ENCODE peak calls at places on chromosomes 7 and 10, in six cellular contexts. G is mucosa of descending colon, S is psoas muscle, Y is heart left ventricle, I is MM.1S, E is GM12865. V is an unnamed sample.

GRCh38 chr10:98246911-98247820 is 20.8 kb downstream of the LOXL4 start:
- DNase-seq in G (no peak), Y (no peak), S (no peak), E (no peak), I (no peak), V (no peak)

GRCh38 chr10:71068811-71069411 is 143.5 kb upstream of the UNC5B start:
- DNase-seq in G (no peak), E (no peak), S (peak), I (no peak), Y (peak), V (no peak)

GRCh38 chr7:78148166-78148894 is 349.8 kb downstream of the PHTF2 start:
- DNase-seq in E (no peak), S (no peak), I (no peak), Y (no peak), G (no peak), V (no peak)

GRCh38 chr7:30473903-30474302 is 4.7 kb downstream of the NOD1 start:
- DNase-seq in S (no peak), G (no peak), I (no peak), E (no peak), Y (no peak), V (no peak)

GRCh38 chr10:131579251-131580071 is 267.9 kb upstream of the TCERG1L start:
- DNase-seq in I (no peak), S (no peak), Y (no peak), E (no peak), G (no peak), V (no peak)

GRCh38 chr7:132548489-132549078 is 27.7 kb downstream of the PLXNA4 start:
- DNase-seq in Y (no peak), E (no peak), I (no peak), S (no peak), G (no peak), V (no peak)

GRCh38 chr7:36994456-36995112 is 270.3 kb upstream of the AOAH start:
- DNase-seq in S (no peak), E (no peak), I (no peak), G (no peak), Y (no peak), V (no peak)

GRCh38 chr7:76231071-76231470 is 29.4 kb downstream of the SRRM3 start:
- DNase-seq in Y (no peak), S (no peak), G (no peak), I (no peak), E (no peak), V (no peak)

GRCh38 chr7:34454381-34454780 is 203.6 kb upstream of the NPSR1 start:
- DNase-seq in E (no peak), Y (no peak), G (no peak), S (no peak), I (no peak), V (no peak)

GRCh38 chr10:72248477-72249151 is 25.1 kb upstream of the DDIT4 start:
- DNase-seq in S (peak), Y (peak), E (peak), G (peak), I (peak), V (peak)

GRCh38 chr10:42732266-42732665 is 50.3 kb upstream of the BMS1 start:
- DNase-seq in I (no peak), S (no peak), G (no peak), E (no peak), Y (no peak), V (no peak)

GRCh38 chr7:130734525-130735272 is 692 bp upstream of the KLF14 start:
- DNase-seq in I (peak), E (no peak), G (no peak), S (no peak), Y (no peak), V (no peak)

GRCh38 chr10:131573256-131574215 is 262.0 kb upstream of the TCERG1L start:
- DNase-seq in E (no peak), S (no peak), G (no peak), Y (no peak), I (no peak), V (no peak)

GRCh38 chr7:155213955-155214327 is 83.7 kb upstream of the INSIG1 start:
- DNase-seq in S (no peak), G (no peak), E (no peak), I (no peak), Y (no peak), V (no peak)

GRCh38 chr7:26777383-26777782 is 87.0 kb downstream of the SKAP2 start:
- DNase-seq in S (no peak), I (no peak), G (no peak), E (no peak), Y (no peak), V (no peak)

GRCh38 chr10:29435809-29436501 is 147.1 kb downstream of the LYZL1 start:
- DNase-seq in I (no peak), G (no peak), Y (no peak), S (no peak), E (no peak), V (no peak)

GRCh38 chr7:124945680-124946079 is 16.1 kb upstream of the POT1 start:
- DNase-seq in I (no peak), S (no peak), G (no peak), E (no peak), Y (no peak), V (no peak)

GRCh38 chr10:129771024-129771423 is 193.1 kb downstream of the EBF3 start:
- DNase-seq in Y (no peak), S (no peak), G (no peak), I (no peak), E (no peak), V (no peak)

GRCh38 chr7:157755741-157756140 is 418.9 kb downstream of the DNAJB6 start:
- DNase-seq in I (no peak), E (no peak), G (no peak), Y (no peak), S (no peak), V (no peak)

GRCh38 chr7:342681-343216 is 52.8 kb downstream of the FOXL3 start:
- DNase-seq in I (no peak), Y (no peak), E (no peak), G (no peak), S (no peak), V (no peak)

GRCh38 chr7:126840869-126841268 is 411.9 kb downstream of the GRM8 start:
- DNase-seq in S (no peak), I (no peak), G (no peak), Y (no peak), E (no peak), V (no peak)

GRCh38 chr10:111204880-111205279 is 128.1 kb downstream of the ADRA2A start:
- DNase-seq in G (no peak), Y (no peak), S (no peak), E (no peak), I (no peak), V (no peak)

GRCh38 chr7:35424440-35424839 is 170.5 kb upstream of the TBX20 start:
- DNase-seq in I (no peak), Y (no peak), G (no peak), E (no peak), S (no peak), V (no peak)

GRCh38 chr7:77855371-77856083 is 57.0 kb downstream of the PHTF2 start:
- DNase-seq in Y (peak), S (peak), G (no peak), I (no peak), E (no peak), V (no peak)

GRCh38 chr10:15859865-15860691 is at the start of gene MINDY3:
- DNase-seq in E (peak), S (peak), I (peak), G (peak), Y (peak), V (peak)

GRCh38 chr10:90959826-90960225 is 38.9 kb upstream of the ANKRD1 start:
- DNase-seq in I (no peak), S (no peak), E (no peak), G (no peak), Y (no peak), V (no peak)

GRCh38 chr10:110392860-110393732 is 88.4 kb upstream of the SMNDC1 start:
- DNase-seq in Y (no peak), I (no peak), E (no peak), S (peak), G (peak), V (no peak)

GRCh38 chr10:13700461-13701144 is 113.8 kb downstream of the PRPF18 start:
- DNase-seq in G (no peak), S (no peak), I (no peak), E (no peak), Y (no peak), V (no peak)

GRCh38 chr7:107996072-107996824 is 6.7 kb downstream of the LAMB1 start:
- DNase-seq in I (no peak), G (no peak), E (no peak), S (no peak), Y (no peak), V (no peak)

GRCh38 chr10:86437447-86437846 is 70.9 kb upstream of the GRID1 start:
- DNase-seq in G (no peak), S (no peak), E (no peak), Y (no peak), I (no peak), V (no peak)

GRCh38 chr7:30470783-30471182 is 7.8 kb downstream of the NOD1 start:
- DNase-seq in I (no peak), E (no peak), S (no peak), G (peak), Y (peak), V (no peak)

GRCh38 chr7:132161231-132161915 is 414.9 kb downstream of the PLXNA4 start:
- DNase-seq in Y (peak), G (peak), I (no peak), S (peak), E (no peak), V (no peak)

GRCh38 chr7:151412318-151412717 is 2.5 kb upstream of the WDR86 start:
- DNase-seq in Y (no peak), G (no peak), S (no peak), I (no peak), E (no peak), V (no peak)

GRCh38 chr7:47417122-47417480 is 164.8 kb downstream of the TNS3 start:
- DNase-seq in E (no peak), S (no peak), I (no peak), G (no peak), Y (no peak), V (no peak)

GRCh38 chr10:96930469-96930868 is 98.4 kb downstream of the LCOR start:
- DNase-seq in E (no peak), G (no peak), S (no peak), Y (no peak), I (no peak), V (no peak)

GRCh38 chr7:1667566-1668485 is 2.3 kb upstream of the ELFN1 start:
- DNase-seq in E (no peak), S (peak), I (no peak), Y (no peak), G (no peak), V (no peak)

GRCh38 chr7:44240983-44241510 is 40.3 kb downstream of the YKT6 start:
- DNase-seq in I (peak), E (peak), S (peak), Y (peak), G (peak), V (peak)

GRCh38 chr7:44244282-44244681 is 43.5 kb downstream of the YKT6 start:
- DNase-seq in I (peak), E (peak), Y (no peak), G (no peak), S (no peak), V (no peak)

GRCh38 chr7:44240376-44240775 is 39.6 kb downstream of the YKT6 start:
- DNase-seq in E (no peak), G (no peak), I (no peak), Y (no peak), S (no peak), V (no peak)

GRCh38 chr7:44239361-44239760 is 38.6 kb downstream of the YKT6 start:
- DNase-seq in I (no peak), Y (no peak), S (no peak), G (no peak), E (no peak), V (no peak)

GRCh38 chr7:44242091-44242490 is 41.3 kb downstream of the YKT6 start:
- DNase-seq in G (no peak), Y (no peak), S (no peak), E (no peak), I (no peak), V (no peak)
- TF ChIP-seq CTCF in G (no peak), Y (no peak), S (no peak), E (no peak), I (no peak), V (no peak)

DNA sequence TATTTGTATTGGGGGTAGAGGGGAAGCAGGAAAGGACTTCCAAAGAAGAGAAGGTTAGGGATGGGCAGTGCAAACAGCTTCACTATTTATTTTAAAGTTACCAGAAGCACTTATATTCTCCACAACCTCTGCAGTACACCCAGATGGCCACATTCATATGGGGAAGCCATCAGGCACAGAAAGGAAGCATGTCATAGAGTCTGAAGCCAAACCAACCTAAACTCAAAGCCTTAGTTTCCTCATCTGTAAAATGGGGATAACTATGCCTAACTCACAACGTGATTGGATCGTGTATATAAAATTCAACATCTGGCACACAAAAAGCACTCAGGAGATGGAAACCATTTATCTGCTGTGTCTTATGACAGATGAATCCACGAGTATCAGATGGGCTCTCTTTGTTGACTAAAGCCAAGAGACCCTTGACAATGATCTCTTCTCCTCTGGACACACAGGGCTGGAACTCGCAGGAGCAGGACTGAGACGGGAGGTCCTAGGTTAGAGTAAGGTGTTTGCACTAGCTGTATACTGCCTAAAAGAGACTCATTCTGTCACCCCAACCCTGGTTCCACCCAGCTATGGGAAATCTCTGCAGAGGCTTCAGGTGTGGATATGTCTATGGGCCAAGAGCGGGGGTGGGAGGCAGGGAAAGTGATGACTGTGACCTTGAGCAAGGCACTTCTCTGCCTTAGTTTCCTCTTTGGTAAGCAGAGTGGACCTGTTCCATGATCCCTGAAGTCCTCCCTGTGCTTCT is 1.8 kb downstream of the KIAA1549 start:
- DNase-seq in S (no peak), I (peak), E (peak), G (no peak), Y (no peak), V (no peak)
- H3K4me3 ChIP-seq in S (peak), I (no peak), E (no peak), G (no peak), Y (peak), V (no peak)

DNA sequence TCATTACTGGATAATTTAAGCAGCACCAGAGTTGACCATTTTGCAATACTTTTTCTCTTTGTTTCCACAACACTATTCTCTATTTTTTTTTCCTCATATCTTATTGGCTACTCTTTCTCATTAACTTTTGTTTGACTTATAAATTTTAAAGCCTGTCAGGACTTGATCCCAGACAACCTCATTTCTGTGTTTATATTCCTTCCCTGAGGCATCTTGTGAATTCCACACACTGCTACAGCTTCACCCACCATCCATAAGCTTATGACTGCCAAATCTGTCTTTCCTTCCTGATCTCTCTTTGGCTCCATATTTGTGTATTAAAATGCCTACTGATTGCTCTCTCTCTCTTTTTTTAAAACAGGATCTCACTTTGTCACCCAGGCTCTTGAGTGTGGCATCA is 124.6 kb upstream of the MBL2 start:
- DNase-seq in E (no peak), S (no peak), I (no peak), Y (no peak), G (no peak), V (no peak)
- TF ChIP-seq CTCF in E (no peak), S (no peak), I (no peak), Y (no peak), G (no peak), V (no peak)

DNA sequence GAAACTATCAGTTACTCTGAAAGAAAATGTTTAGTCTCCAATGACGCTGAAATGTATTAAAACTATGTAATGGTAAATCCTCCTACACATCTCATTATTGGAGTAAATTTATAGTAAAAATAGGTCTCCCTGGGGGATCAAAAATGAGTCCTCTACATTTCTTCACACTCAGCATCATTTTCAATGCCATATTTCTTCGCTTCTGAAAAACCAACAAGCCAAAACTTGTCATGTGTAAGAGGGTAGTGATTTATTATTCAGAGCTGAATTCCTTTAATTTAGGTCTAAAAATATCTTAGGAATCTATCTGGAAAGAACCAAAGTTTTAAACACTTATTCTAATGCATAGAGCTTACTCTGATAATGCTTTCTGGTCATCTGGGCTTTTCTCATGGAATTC is 3.0 kb downstream of the PDK4 start:
- DNase-seq in Y (no peak), S (no peak), E (no peak), I (no peak), G (no peak), V (no peak)
- H3K4me3 ChIP-seq in Y (peak), S (peak), E (no peak), I (no peak), G (no peak), V (no peak)

GRCh38 chr7:29239638-29240037 is 45.1 kb downstream of the CHN2 start:
- DNase-seq in Y (no peak), S (no peak), E (peak), G (peak), I (no peak), V (no peak)

GRCh38 chr7:29247232-29247961 is 52.8 kb downstream of the CHN2 start:
- DNase-seq in S (no peak), G (no peak), E (no peak), Y (no peak), I (no peak), V (no peak)

GRCh38 chr7:29248713-29249382 is 54.3 kb downstream of the CHN2 start:
- DNase-seq in G (no peak), S (no peak), I (no peak), Y (no peak), E (no peak), V (no peak)

GRCh38 chr7:29247962-29248236 is 53.3 kb downstream of the CHN2 start:
- DNase-seq in S (no peak), Y (no peak), G (no peak), I (no peak), E (no peak), V (no peak)

GRCh38 chr7:29243777-29244655 is 49.4 kb downstream of the CHN2 start:
- DNase-seq in G (no peak), I (peak), E (peak), S (no peak), Y (no peak), V (no peak)
- TF ChIP-seq CTCF in G (no peak), I (peak), E (peak), S (no peak), Y (no peak), V (peak)

DNA sequence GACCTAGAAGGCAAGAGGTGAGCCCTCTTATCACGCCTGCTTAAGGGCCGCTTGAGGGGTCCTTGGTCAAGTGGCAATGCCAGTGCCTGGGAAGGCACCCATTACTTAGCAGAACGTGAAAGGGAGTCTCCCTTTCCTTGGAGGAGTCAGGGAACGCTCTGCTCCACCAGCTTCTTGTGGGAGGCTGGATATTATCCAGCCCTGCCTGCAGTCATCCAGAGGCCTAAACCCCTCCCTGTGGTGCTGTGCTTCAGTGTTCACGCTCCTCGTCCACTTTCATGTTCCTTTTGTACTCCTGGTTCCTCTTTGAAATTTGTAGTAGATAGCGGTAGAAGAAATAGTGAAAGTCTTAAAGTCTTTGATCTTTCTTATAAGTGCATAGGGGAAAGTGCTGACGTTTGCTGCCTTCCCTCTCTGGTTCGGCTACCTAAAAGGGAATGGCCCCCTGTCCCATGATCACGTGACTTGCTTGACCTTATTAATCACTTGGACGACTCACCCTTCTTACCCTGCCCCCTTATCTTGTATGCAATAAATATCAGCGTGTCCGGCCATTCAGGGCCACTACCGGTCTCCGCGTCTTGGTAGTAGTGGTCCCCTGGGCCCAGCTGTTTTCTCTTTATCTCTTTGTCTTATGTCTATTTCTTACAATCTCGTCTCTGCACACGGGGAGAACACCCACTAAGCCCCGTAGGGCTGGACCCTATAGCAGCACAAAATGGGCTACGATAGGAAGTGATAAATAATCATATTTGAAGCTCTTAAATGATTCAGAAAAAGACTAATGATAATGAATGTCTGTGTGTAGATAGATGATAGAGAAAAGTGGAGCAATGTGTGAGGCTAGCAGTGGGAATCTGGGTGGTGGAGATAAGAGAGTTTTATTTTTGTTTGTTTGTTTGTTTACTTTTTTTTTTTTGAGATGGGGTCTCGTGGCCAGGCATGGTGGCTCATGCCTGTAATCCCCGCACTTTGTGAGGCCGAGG is 5.8 kb upstream of the ESYT2 start:
- DNase-seq in I (no peak), G (no peak), Y (no peak), S (no peak), E (no peak), V (no peak)
- H3K4me3 ChIP-seq in I (no peak), G (no peak), Y (no peak), S (no peak), E (no peak), V (no peak)

V was measured in GM12864.